ENCODE peak calls at places on chromosomes 11 and 22, in six cellular contexts. R is Calu3; I is lower leg skin; X is upper lobe of right lung; V is CD4-positive, alpha-beta T cell; C is RWPE1. Y is an unnamed sample.

GRCh38 chr11:65355013-65355775 is 643 bp downstream of the TIGD3 start:
- DNase-seq in R (peak; percentile 57), I (peak; percentile 87), X (peak; percentile 76), V (peak; percentile 41), C (no peak), Y (peak; percentile 48)

GRCh38 chr11:19988598-19988997 is 171.7 kb downstream of the DBX1 start:
- DNase-seq in R (peak; percentile 15), I (no peak), X (no peak), V (no peak), C (no peak), Y (no peak)

GRCh38 chr11:79043726-79044125 is 397.1 kb downstream of the TENM4 start:
- DNase-seq in R (no peak), I (no peak), X (no peak), V (no peak), C (no peak), Y (no peak)

GRCh38 chr11:125088576-125089455 is 22.6 kb downstream of the TMEM218 start:
- DNase-seq in R (no peak), I (peak; percentile 81), X (no peak), V (no peak), C (no peak), Y (no peak)

GRCh38 chr11:64580387-64580786 is 10.6 kb upstream of the SLC22A12 start:
- DNase-seq in R (no peak), I (no peak), X (peak; percentile 39), V (no peak), C (no peak), Y (no peak)

GRCh38 chr11:82864268-82864667 is 36.0 kb downstream of the PRCP start:
- DNase-seq in R (peak; percentile 61), I (peak; percentile 94), X (peak; percentile 81), V (peak; percentile 9), C (peak; percentile 64), Y (peak; percentile 52)

GRCh38 chr11:118232659-118233058 is 7.8 kb upstream of the JAML start:
- DNase-seq in R (no peak), I (no peak), X (no peak), V (no peak), C (no peak), Y (no peak)

GRCh38 chr11:6523253-6523652 is 26.2 kb downstream of the DNHD1 start:
- DNase-seq in R (no peak), I (no peak), X (no peak), V (no peak), C (peak; percentile 52), Y (no peak)

GRCh38 chr11:68828155-68828931 is 13.4 kb downstream of the CPT1A start:
- DNase-seq in R (no peak), I (no peak), X (no peak), V (no peak), C (no peak), Y (no peak)

GRCh38 chr22:26849575-26849974 is 192.2 kb downstream of the MIAT start:
- DNase-seq in R (no peak), I (peak; percentile 26), X (no peak), V (no peak), C (no peak), Y (no peak)

GRCh38 chr11:120517390-120518315 is 6.1 kb downstream of the GRIK4 start:
- DNase-seq in R (peak; percentile 10), I (peak; percentile 71), X (peak; percentile 62), V (no peak), C (no peak), Y (no peak)

GRCh38 chr11:75276696-75277095 is 36.1 kb downstream of the TPBGL start:
- DNase-seq in R (no peak), I (peak; percentile 72), X (peak; percentile 6), V (no peak), C (no peak), Y (no peak)

GRCh38 chr11:109267293-109268095 is 154.5 kb upstream of the C11orf87 start:
- DNase-seq in R (no peak), I (no peak), X (no peak), V (no peak), C (no peak), Y (no peak)

GRCh38 chr11:76208829-76209670 is 2.7 kb upstream of the WNT11 start:
- DNase-seq in R (peak; percentile 75), I (peak; percentile 96), X (peak; percentile 90), V (peak; percentile 67), C (peak; percentile 55), Y (peak; percentile 75)

GRCh38 chr22:49789289-49790141 is 38.2 kb downstream of the BRD1 start:
- DNase-seq in R (no peak), I (no peak), X (no peak), V (peak; percentile 36), C (peak; percentile 14), Y (no peak)

DNA sequence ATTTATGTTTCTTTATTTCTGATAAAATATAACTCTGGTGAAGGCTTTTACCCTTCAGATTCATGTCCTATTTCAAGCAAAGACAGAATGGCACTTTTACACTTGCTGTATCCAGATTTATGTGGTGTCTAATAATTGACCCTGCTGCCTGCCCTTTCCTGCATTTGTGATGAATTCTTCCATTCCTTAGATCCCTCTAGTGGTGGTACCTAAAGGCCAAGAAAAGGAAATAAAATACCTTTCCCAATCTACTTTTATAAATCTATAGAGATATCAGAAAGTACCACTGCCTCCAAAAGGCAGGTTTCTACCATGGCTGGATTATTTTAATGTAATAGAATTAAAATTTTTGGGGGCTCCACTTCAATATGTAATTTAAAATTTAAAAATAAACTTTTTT is 34.2 kb downstream of the CCDC81 start:
- DNase-seq in R (no peak), I (no peak), X (no peak), V (no peak), C (peak; percentile 29), Y (no peak)
- TF ChIP-seq CTCF in R (no peak), I (no peak), X (no peak), V (no peak), C (peak; percentile 13), Y (no peak)

DNA sequence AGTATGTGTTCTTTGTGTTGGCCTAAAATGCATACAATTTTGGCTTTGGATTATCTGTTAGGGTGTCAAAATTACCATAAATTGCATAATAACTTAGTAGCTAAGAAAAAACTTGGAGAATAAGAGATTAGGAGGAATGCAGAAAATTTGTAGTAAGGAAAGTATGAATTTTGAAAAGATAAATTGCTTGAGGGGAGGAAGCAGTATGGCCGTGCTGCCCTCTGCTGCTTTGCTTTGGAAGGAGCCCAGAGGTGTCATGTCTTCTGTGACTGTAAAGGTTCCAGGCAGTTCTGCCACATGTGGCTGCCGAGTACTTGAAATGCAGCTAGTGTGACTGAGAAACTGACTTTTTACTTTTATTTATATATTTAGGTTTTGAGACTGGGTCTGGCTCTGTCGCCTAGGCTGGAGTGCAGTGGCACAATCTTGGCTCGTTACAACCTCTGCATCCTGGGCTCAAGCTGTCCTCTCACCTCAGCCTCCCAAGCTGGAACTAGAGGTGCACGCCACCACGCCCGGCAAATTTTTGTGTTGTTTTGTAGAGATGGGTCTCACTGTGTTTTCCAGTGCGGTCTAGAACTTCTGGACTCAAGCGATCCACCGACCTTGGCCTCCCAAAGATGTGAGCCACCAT is 1.8 kb downstream of the ADSL start:
- DNase-seq in R (peak; percentile 55), I (no peak), X (no peak), V (peak; percentile 63), C (peak; percentile 38), Y (peak; percentile 78)
- TF ChIP-seq CTCF in R (peak; percentile 66), I (no peak), X (peak; percentile 75), V (peak; percentile 93), C (peak; percentile 86), Y (peak; percentile 83)

GRCh38 chr22:39314251-39314971 is 5.0 kb downstream of the RPL3 start:
- DNase-seq in R (no peak), I (no peak), X (no peak), V (no peak), C (no peak), Y (peak; percentile 40)
- TF ChIP-seq CTCF in R (no peak), I (no peak), X (peak; percentile 8), V (no peak), C (no peak), Y (no peak)

GRCh38 chr11:112023104-112023503 is 2.1 kb upstream of the DLAT start:
- DNase-seq in R (no peak), I (no peak), X (no peak), V (no peak), C (no peak), Y (no peak)

GRCh38 chr11:112029460-112029859 is 4.3 kb downstream of the DLAT start:
- DNase-seq in R (no peak), I (no peak), X (no peak), V (no peak), C (no peak), Y (no peak)

GRCh38 chr11:112024178-112024777 is 930 bp upstream of the DLAT start:
- DNase-seq in R (no peak), I (no peak), X (no peak), V (no peak), C (no peak), Y (peak; percentile 79)

GRCh38 chr11:112025682-112026081 is 474 bp downstream of the DLAT start:
- DNase-seq in R (no peak), I (no peak), X (no peak), V (no peak), C (peak; percentile 16), Y (no peak)

GRCh38 chr11:112024778-112025678 is at the start of gene DLAT:
- DNase-seq in R (peak; percentile 75), I (peak; percentile 96), X (peak; percentile 95), V (peak; percentile 74), C (peak; percentile 80), Y (peak; percentile 96)
- TF ChIP-seq CTCF in R (no peak), I (no peak), X (no peak), V (no peak), C (no peak), Y (no peak)

Y was measured in GM12865.